ENCODE peak calls at places on chromosomes 5 and 9, in seven cellular contexts. S, N, A, Q, V, M and O are unnamed samples.

GRCh38 chr9:103658156-103658555 is 436.0 kb upstream of the SMC2 start:
- DNase-seq in N (no peak), Q (no peak), A (no peak), M (no peak), V (no peak), S (no peak), O (no peak)

GRCh38 chr9:77883846-77884771 is 147.5 kb downstream of the GNAQ start:
- DNase-seq in A (no peak), M (no peak), V (no peak), N (peak), Q (peak), S (peak), O (no peak)

GRCh38 chr5:117801583-117801982 is 1186.8 kb downstream of the DTWD2 start:
- DNase-seq in Q (no peak), M (no peak), V (no peak), S (no peak), N (no peak), A (no peak), O (no peak)

GRCh38 chr5:32017638-32018429 is 156.3 kb downstream of the GOLPH3 start:
- DNase-seq in S (no peak), Q (peak), A (peak), N (peak), M (no peak), V (no peak), O (no peak)

GRCh38 chr9:133473743-133474142 is 5.2 kb downstream of the SLC2A6 start:
- DNase-seq in M (no peak), S (no peak), A (no peak), Q (no peak), N (no peak), V (no peak), O (no peak)

GRCh38 chr9:121067655-121068054 is 7.1 kb upstream of the CNTRL start:
- DNase-seq in V (no peak), M (no peak), N (no peak), S (no peak), A (no peak), Q (no peak), O (no peak)

GRCh38 chr5:173396311-173396993 is 68.2 kb upstream of the STC2 start:
- DNase-seq in V (no peak), M (no peak), Q (no peak), N (peak), S (no peak), A (peak), O (peak)

GRCh38 chr5:134122530-134122929 is 8.0 kb downstream of the TCF7 start:
- DNase-seq in Q (no peak), S (no peak), M (no peak), V (no peak), A (no peak), N (no peak), O (no peak)

GRCh38 chr5:173764321-173765029 is 123.7 kb upstream of the CPEB4 start:
- DNase-seq in Q (peak), A (peak), V (peak), S (peak), N (no peak), M (peak), O (peak)

GRCh38 chr5:111929892-111930291 is 172.9 kb upstream of the NREP start:
- DNase-seq in V (no peak), Q (peak), A (no peak), M (peak), S (peak), N (peak), O (no peak)

GRCh38 chr5:38453506-38453905 is 102.9 kb downstream of the LIFR start:
- DNase-seq in N (no peak), M (no peak), A (no peak), S (no peak), Q (no peak), V (no peak), O (peak)

GRCh38 chr5:145203193-145203592 is 631.9 kb downstream of the PRELID2 start:
- DNase-seq in Q (no peak), N (peak), M (no peak), V (no peak), S (no peak), A (no peak), O (no peak)

GRCh38 chr9:110143969-110144545 is 63.9 kb downstream of the C9orf152 start:
- DNase-seq in S (no peak), V (no peak), N (no peak), M (no peak), Q (no peak), A (no peak), O (no peak)

GRCh38 chr9:95796029-95796428 is 79.5 kb upstream of the ERCC6L2 start:
- DNase-seq in A (no peak), Q (no peak), S (no peak), V (no peak), N (no peak), M (no peak), O (no peak)

GRCh38 chr5:143837306-143837848 is 25.4 kb downstream of the HMHB1 start:
- DNase-seq in N (peak), V (no peak), M (no peak), S (no peak), Q (peak), A (no peak), O (no peak)

GRCh38 chr9:129284607-129285291 is 106.7 kb upstream of the IER5L start:
- DNase-seq in S (no peak), M (no peak), A (peak), Q (no peak), N (no peak), V (no peak), O (peak)

GRCh38 chr5:135694906-135695305 is 116.1 kb upstream of the CXCL14 start:
- DNase-seq in Q (no peak), M (no peak), A (no peak), N (no peak), S (no peak), V (no peak), O (no peak)

GRCh38 chr9:2158111-2158610 is 143.0 kb downstream of the SMARCA2 start:
- DNase-seq in M (no peak), N (peak), Q (peak), S (peak), A (peak), V (peak), O (no peak)

GRCh38 chr9:7103382-7104170 is 345.8 kb downstream of the KDM4C start:
- DNase-seq in V (no peak), M (no peak), S (no peak), A (no peak), Q (peak), N (no peak), O (no peak)

GRCh38 chr9:95268681-95269080 is 48.8 kb downstream of the FANCC start:
- DNase-seq in M (no peak), Q (no peak), A (no peak), V (no peak), N (peak), S (no peak), O (no peak)

GRCh38 chr5:167030500-167031120 is 1260.8 kb upstream of the WWC1 start:
- DNase-seq in S (no peak), N (peak), V (peak), Q (no peak), M (no peak), A (no peak), O (no peak)
- TF ChIP-seq CTCF in S (no peak), N (peak), V (no peak), Q (no peak), M (peak), A (peak), O (no peak)

DNA sequence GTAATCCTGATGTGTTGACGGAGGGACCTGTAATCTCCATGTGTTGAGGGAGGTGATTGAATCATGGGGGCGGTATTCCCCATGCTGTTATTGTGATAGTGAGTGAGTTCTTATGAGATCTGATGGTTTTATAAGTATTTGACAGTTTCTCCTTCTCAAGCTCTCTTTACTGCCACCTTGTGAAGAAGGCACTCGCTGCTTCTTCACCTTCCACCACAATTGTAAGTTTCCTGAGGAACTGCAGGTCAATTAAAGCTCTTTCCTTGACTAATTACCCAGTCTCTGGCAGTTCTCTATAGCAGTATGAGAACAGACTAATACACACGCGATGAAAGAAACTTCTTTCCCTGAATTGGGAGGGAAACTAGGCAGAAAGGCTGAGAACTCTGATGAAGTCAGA is 141.1 kb upstream of the RAD23B start:
- DNase-seq in S (no peak), N (peak), A (no peak), M (no peak), V (no peak), Q (no peak), O (no peak)
- TF ChIP-seq CTCF in S (no peak), N (peak), A (no peak), M (peak), V (no peak), Q (peak), O (no peak)

GRCh38 chr9:99300103-99300439 is 78.0 kb downstream of the SEC61B start:
- DNase-seq in N (no peak), M (no peak), S (no peak), A (no peak), Q (no peak), V (no peak), O (no peak)

GRCh38 chr9:99296375-99296951 is 74.4 kb downstream of the SEC61B start:
- DNase-seq in V (no peak), A (peak), M (no peak), Q (no peak), S (no peak), N (peak), O (no peak)

GRCh38 chr9:99300603-99301002 is 78.5 kb downstream of the SEC61B start:
- DNase-seq in S (no peak), V (no peak), N (no peak), A (no peak), Q (no peak), M (no peak), O (no peak)

GRCh38 chr9:99298660-99299059 is 76.6 kb downstream of the SEC61B start:
- DNase-seq in Q (no peak), M (no peak), N (no peak), V (no peak), S (no peak), A (no peak), O (no peak)

GRCh38 chr9:99299214-99300102 is 77.4 kb downstream of the SEC61B start:
- DNase-seq in N (peak), S (peak), Q (peak), M (peak), V (no peak), A (no peak), O (no peak)
- TF ChIP-seq CTCF in N (peak), S (no peak), Q (peak), M (no peak), V (no peak), A (peak), O (no peak)

GRCh38 chr9:71975833-71976232 is 64.4 kb downstream of the C9orf85 start:
- DNase-seq in V (no peak), S (no peak), A (no peak), Q (no peak), N (no peak), M (no peak), O (no peak)
- TF ChIP-seq CTCF in V (no peak), S (peak), A (no peak), Q (no peak), N (peak), M (peak), O (peak)

DNA sequence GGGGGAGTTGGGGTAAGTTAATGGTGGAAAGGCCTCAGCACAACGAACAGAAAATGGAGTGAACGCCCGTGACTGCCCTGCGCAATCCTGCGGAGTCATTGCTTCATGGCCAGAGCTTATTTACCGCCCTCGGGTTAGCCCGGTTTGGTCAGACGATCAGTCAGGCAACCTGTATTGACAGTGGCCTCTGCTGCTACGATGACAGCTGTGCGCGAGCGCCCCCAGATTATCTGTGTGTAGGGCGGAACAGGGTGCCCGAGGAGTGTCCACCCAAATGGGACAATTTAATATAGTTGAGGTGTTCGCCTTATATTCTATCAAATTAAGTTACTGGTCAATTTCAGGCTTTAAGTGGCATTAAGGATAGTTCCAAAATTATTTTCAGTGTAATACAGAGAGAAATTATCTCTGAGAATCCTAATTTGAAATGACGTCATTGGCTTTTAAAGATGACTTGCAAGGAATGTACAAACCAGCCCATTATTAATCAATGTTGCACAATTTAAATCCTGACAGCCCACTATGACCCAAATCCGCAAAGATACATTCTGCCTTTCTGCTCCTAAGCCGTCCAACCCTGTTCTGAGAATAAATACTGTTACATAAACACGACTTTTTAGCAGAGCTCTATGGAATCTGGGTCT is 879 bp upstream of the UBQLN1 start:
- DNase-seq in M (no peak), S (peak), Q (peak), V (peak), A (peak), N (peak), O (peak)
- TF ChIP-seq CTCF in M (no peak), S (peak), Q (no peak), V (peak), A (no peak), N (peak), O (no peak)